ENCODE peak calls at places on chromosomes 2 and 18, in seven cellular contexts. L is prostate gland, H is heart left ventricle, G is left lung, J is breast epithelium, F is MM.1S, U is IMR-90. P is an unnamed sample.

GRCh38 chr2:158457092-158457825 is 507 bp downstream of the PKP4 start:
- DNase-seq in L (peak; percentile 28), H (peak; percentile 75), G (peak; percentile 91), J (peak; percentile 57), F (peak; percentile 69), U (peak; percentile 61), P (peak; percentile 74)

GRCh38 chr2:26849056-26850001 is 1.4 kb downstream of the DPYSL5 start:
- DNase-seq in L (no peak), H (no peak), G (peak; percentile 78), J (no peak), F (no peak), U (no peak), P (no peak)

GRCh38 chr2:145874466-145874865 is 1354.5 kb upstream of the ZEB2 start:
- DNase-seq in L (peak; percentile 24), H (no peak), G (no peak), J (no peak), F (no peak), U (peak; percentile 64), P (no peak)

GRCh38 chr2:205405194-205405593 is 277.1 kb upstream of the NRP2 start:
- DNase-seq in L (no peak), H (no peak), G (no peak), J (no peak), F (no peak), U (peak; percentile 57), P (no peak)

GRCh38 chr2:11938196-11938595 is 191.8 kb downstream of the LPIN1 start:
- DNase-seq in L (peak; percentile 78), H (peak; percentile 89), G (no peak), J (no peak), F (no peak), U (peak; percentile 72), P (peak; percentile 86)

GRCh38 chr18:40094441-40094840 is 1860.6 kb upstream of the PIK3C3 start:
- DNase-seq in L (no peak), H (no peak), G (no peak), J (no peak), F (no peak), U (no peak), P (no peak)

GRCh38 chr2:155600914-155601760 is 731.4 kb downstream of the NR4A2 start:
- DNase-seq in L (no peak), H (no peak), G (peak; percentile 19), J (no peak), F (no peak), U (no peak), P (peak; percentile 16)

GRCh38 chr2:65186093-65186868 is 41.4 kb upstream of the ACTR2 start:
- DNase-seq in L (no peak), H (no peak), G (no peak), J (no peak), F (no peak), U (no peak), P (no peak)

GRCh38 chr2:219997341-219997851 is 370.0 kb downstream of the SLC4A3 start:
- DNase-seq in L (peak; percentile 7), H (peak; percentile 25), G (no peak), J (peak; percentile 52), F (no peak), U (peak; percentile 29), P (no peak)

GRCh38 chr2:156896294-156896693 is 361.2 kb upstream of the GALNT5 start:
- DNase-seq in L (no peak), H (no peak), G (no peak), J (no peak), F (peak; percentile 93), U (peak; percentile 73), P (no peak)

GRCh38 chr2:64491426-64491825 is 32.7 kb upstream of the AFTPH start:
- DNase-seq in L (no peak), H (no peak), G (no peak), J (no peak), F (no peak), U (peak; percentile 22), P (no peak)

GRCh38 chr2:42974303-42974696 is 181.9 kb upstream of the HAAO start:
- DNase-seq in L (no peak), H (no peak), G (no peak), J (no peak), F (no peak), U (no peak), P (no peak)

GRCh38 chr2:85741811-85742507 is 11.8 kb upstream of the ATOH8 start:
- DNase-seq in L (peak; percentile 83), H (peak; percentile 68), G (peak; percentile 84), J (peak; percentile 79), F (no peak), U (peak; percentile 96), P (peak; percentile 74)

GRCh38 chr2:128358941-128359731 is 40.5 kb upstream of the HS6ST1 start:
- DNase-seq in L (no peak), H (no peak), G (no peak), J (peak; percentile 35), F (no peak), U (no peak), P (no peak)

GRCh38 chr2:241613018-241613780 is 23.8 kb downstream of the THAP4 start:
- DNase-seq in L (no peak), H (peak; percentile 62), G (peak; percentile 27), J (no peak), F (no peak), U (peak; percentile 26), P (no peak)

GRCh38 chr18:23225518-23225917 is 90.2 kb downstream of the CABLES1 start:
- DNase-seq in L (no peak), H (no peak), G (no peak), J (no peak), F (no peak), U (peak; percentile 97), P (no peak)

GRCh38 chr2:165328272-165328671 is 89.1 kb downstream of the SCN2A start:
- DNase-seq in L (no peak), H (no peak), G (no peak), J (no peak), F (peak; percentile 70), U (no peak), P (no peak)

GRCh38 chr2:100757621-100758394 is 62.1 kb upstream of the NPAS2 start:
- DNase-seq in L (no peak), H (no peak), G (no peak), J (no peak), F (no peak), U (peak; percentile 98), P (no peak)

GRCh38 chr2:239184179-239184578 is 216.6 kb downstream of the HDAC4 start:
- DNase-seq in L (no peak), H (no peak), G (no peak), J (no peak), F (no peak), U (no peak), P (peak; percentile 10)

GRCh38 chr2:220078439-220078838 is 451.0 kb downstream of the SLC4A3 start:
- DNase-seq in L (no peak), H (no peak), G (no peak), J (no peak), F (no peak), U (peak; percentile 44), P (no peak)

GRCh38 chr2:232537079-232537478 is 2.4 kb upstream of the CHRNG start:
- DNase-seq in L (no peak), H (no peak), G (no peak), J (no peak), F (no peak), U (no peak), P (no peak)

GRCh38 chr2:149080104-149080503 is 41.6 kb downstream of the LYPD6B start:
- DNase-seq in L (no peak), H (no peak), G (no peak), J (no peak), F (no peak), U (no peak), P (no peak)

GRCh38 chr2:240205763-240206162 is 65.3 kb upstream of the OTOS start:
- DNase-seq in L (no peak), H (no peak), G (no peak), J (no peak), F (no peak), U (no peak), P (no peak)
- H3K27me3 ChIP-seq in L (no peaks in the 10 kb centered on the region), H (peaks cover 20% of the 10 kb centered on the region), G (no peaks in the 10 kb centered on the region), J (no peaks in the 10 kb centered on the region), F (peaks cover 77% of the 10 kb centered on the region), U (peaks cover 18% of the 10 kb centered on the region), P (peaks cover 24% of the 10 kb centered on the region)

GRCh38 chr2:44932079-44932478 is 9.4 kb upstream of the SIX3 start:
- DNase-seq in L (no peak), H (no peak), G (no peak), J (no peak), F (no peak), U (no peak), P (no peak)

GRCh38 chr2:44930274-44930826 is 11.2 kb upstream of the SIX3 start:
- DNase-seq in L (no peak), H (no peak), G (no peak), J (no peak), F (no peak), U (no peak), P (no peak)

GRCh38 chr2:44932564-44933392 is 8.7 kb upstream of the SIX3 start:
- DNase-seq in L (no peak), H (no peak), G (peak; percentile 61), J (no peak), F (no peak), U (no peak), P (peak; percentile 66)

GRCh38 chr2:44929680-44930273 is 11.7 kb upstream of the SIX3 start:
- DNase-seq in L (no peak), H (no peak), G (peak; percentile 69), J (no peak), F (no peak), U (no peak), P (no peak)

DNA sequence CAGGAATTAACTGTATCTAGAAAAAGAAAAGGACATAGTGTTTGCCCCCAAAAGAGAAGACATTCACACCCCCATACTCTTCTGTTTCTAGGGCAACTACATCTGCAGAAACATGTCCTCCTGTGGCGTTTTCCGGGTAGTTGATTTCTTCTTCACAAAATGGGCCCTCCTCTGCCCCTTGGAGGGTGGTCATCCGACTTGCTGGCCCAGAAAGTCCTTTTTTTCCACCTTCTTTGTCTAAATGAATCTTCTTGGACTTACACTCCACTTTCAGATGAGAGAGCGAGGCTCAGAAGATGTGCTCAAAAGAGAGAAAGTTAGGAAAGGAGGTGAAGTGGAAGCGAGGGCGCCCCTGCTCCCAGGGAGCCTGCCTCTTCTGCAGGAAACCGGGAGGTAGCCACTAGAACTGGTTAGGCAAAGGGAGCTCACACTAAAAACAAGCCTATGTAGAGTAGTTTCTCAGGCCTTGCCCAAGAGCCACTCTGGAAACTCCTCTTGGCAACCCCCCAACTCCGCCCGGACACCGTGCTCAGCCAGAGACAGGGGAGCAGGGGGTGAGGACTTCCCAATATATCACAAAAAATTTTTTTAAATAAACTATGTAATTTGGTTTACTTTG is 10.2 kb upstream of the SIX3 start:
- DNase-seq in L (no peak), H (no peak), G (no peak), J (no peak), F (no peak), U (no peak), P (no peak)
- H3K4me1 ChIP-seq in L (peaks cover 3% of the 10 kb centered on the region), H (peaks cover 23% of the 10 kb centered on the region), G (no peaks in the 10 kb centered on the region), J (no peaks in the 10 kb centered on the region), F (no peaks in the 10 kb centered on the region), U (no peaks in the 10 kb centered on the region), P (no peaks in the 10 kb centered on the region)

GRCh38 chr2:19347619-19348562 is 10.5 kb downstream of the OSR1 start:
- DNase-seq in L (peak; percentile 92), H (peak; percentile 95), G (peak; percentile 96), J (peak; percentile 97), F (peak; percentile 92), U (peak; percentile 98), P (peak; percentile 92)
- TF ChIP-seq CTCF in L (peak; percentile 39), H (no peak), G (no peak), J (no peak), F (no peak), U (no peak), P (no peak)

DNA sequence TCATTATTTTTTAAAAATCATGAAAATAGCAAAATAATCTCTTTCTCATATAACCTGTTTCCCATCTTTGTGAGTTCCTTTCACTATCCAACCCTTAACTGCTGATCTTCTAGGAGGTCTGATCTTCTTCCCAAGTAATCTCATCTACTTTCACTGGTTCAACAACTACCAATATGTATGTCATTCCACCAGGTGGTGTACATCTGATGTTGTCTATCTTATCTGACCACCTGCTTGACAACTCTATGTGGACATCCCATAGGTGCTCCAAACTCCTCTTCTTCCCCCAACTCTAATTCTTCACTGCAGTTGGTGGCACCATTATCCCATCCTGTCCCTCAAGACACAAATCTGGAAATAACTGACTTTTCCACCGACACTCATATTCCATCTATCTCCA is 62.5 kb downstream of the FAM228A start:
- DNase-seq in L (no peak), H (no peak), G (no peak), J (no peak), F (no peak), U (no peak), P (no peak)
- H3K27me3 ChIP-seq in L (no peaks in the 10 kb centered on the region), H (no peaks in the 10 kb centered on the region), G (no peaks in the 10 kb centered on the region), J (no peaks in the 10 kb centered on the region), F (no peaks in the 10 kb centered on the region), U (no peaks in the 10 kb centered on the region), P (no peaks in the 10 kb centered on the region)